ENCODE peak calls at places on chromosomes 4 and X, in four cellular contexts. U, A, O and G are unnamed samples.

GRCh38 chrX:74195605-74196004 is 108.4 kb upstream of the ZCCHC13 start:
- DNase-seq in O (no peak), U (no peak), A (no peak), G (no peak)

GRCh38 chr4:173038192-173038896 is 130.3 kb upstream of the GALNT7 start:
- DNase-seq in U (no peak), O (no peak), A (no peak), G (no peak)

GRCh38 chrX:131830400-131831184 is 192.5 kb upstream of the STK26 start:
- DNase-seq in O (peak), A (peak), U (no peak), G (peak)

GRCh38 chr4:108168213-108168671 is 490 bp downstream of the LEF1 start:
- DNase-seq in O (no peak), U (no peak), A (no peak), G (peak)

GRCh38 chrX:131812847-131813825 is 210.0 kb upstream of the STK26 start:
- DNase-seq in U (peak), O (no peak), A (peak), G (peak)

GRCh38 chr4:30744386-30744785 is 24.2 kb downstream of the PCDH7 start:
- DNase-seq in A (no peak), O (no peak), U (no peak), G (no peak)

GRCh38 chr4:137545461-137545861 is 13.2 kb upstream of the PCDH18 start:
- DNase-seq in O (no peak), U (no peak), A (no peak), G (peak)

GRCh38 chr4:105923507-105924238 is 28.4 kb downstream of the NPNT start:
- DNase-seq in U (no peak), O (no peak), A (no peak), G (no peak)

GRCh38 chr4:139587452-139587851 is 31.4 kb upstream of the SETD7 start:
- DNase-seq in U (no peak), A (no peak), O (no peak), G (no peak)

GRCh38 chrX:1323315-1323714 is 13.3 kb upstream of the IL3RA start:
- DNase-seq in A (peak), O (no peak), U (peak), G (no peak)

GRCh38 chr4:26213317-26213716 is 107.5 kb upstream of the RBPJ start:
- DNase-seq in A (no peak), O (no peak), U (no peak), G (no peak)

GRCh38 chr4:5863461-5864113 is 29.3 kb downstream of the CRMP1 start:
- DNase-seq in O (peak), U (no peak), A (no peak), G (peak)

GRCh38 chr4:176137626-176138025 is 57.8 kb downstream of the SPATA4 start:
- DNase-seq in O (no peak), A (no peak), U (no peak), G (no peak)

GRCh38 chrX:128518508-128518907 is 466.3 kb upstream of the ACTRT1 start:
- DNase-seq in U (no peak), O (no peak), A (no peak), G (peak)

GRCh38 chrX:115719171-115719570 is 158.2 kb downstream of the PLS3 start:
- DNase-seq in A (no peak), U (peak), O (no peak), G (no peak)

GRCh38 chrX:107542500-107542899 is 85.8 kb upstream of the PRPS1 start:
- DNase-seq in U (no peak), A (peak), O (no peak), G (no peak)

GRCh38 chr4:152581536-152582160 is 45.8 kb upstream of the FBXW7 start:
- DNase-seq in A (no peak), U (no peak), O (no peak), G (peak)

GRCh38 chr4:127501103-127501502 is 131.7 kb upstream of the INTU start:
- DNase-seq in U (no peak), O (peak), A (no peak), G (no peak)

GRCh38 chr4:7462509-7462971 is 27.8 kb upstream of the PSAPL1 start:
- DNase-seq in A (peak), O (no peak), U (no peak), G (no peak)

GRCh38 chrX:15334561-15334960 is 762 bp downstream of the PIGA start:
- DNase-seq in O (peak), A (no peak), U (no peak), G (peak)

GRCh38 chrX:10197597-10198210 is 40.9 kb downstream of the CLCN4 start:
- DNase-seq in O (no peak), U (no peak), A (no peak), G (peak)

GRCh38 chr4:103400405-103400804 is 202.3 kb upstream of the CENPE start:
- DNase-seq in O (no peak), A (no peak), U (no peak), G (no peak)

GRCh38 chr4:155666701-155667537 is at the start of gene GUCY1A1:
- DNase-seq in U (peak), O (peak), A (peak), G (peak)

GRCh38 chr4:44086753-44087152 is 361.9 kb downstream of the KCTD8 start:
- DNase-seq in A (no peak), U (no peak), O (no peak), G (peak)

GRCh38 chr4:45438047-45438446 is 685.8 kb downstream of the GABRG1 start:
- DNase-seq in O (no peak), U (no peak), A (no peak), G (no peak)

GRCh38 chr4:3208826-3209225 is 40.1 kb upstream of the MSANTD1 start:
- DNase-seq in U (peak), O (no peak), A (no peak), G (no peak)

GRCh38 chr4:2651998-2652397 is 104.1 kb downstream of the TNIP2 start:
- DNase-seq in A (no peak), O (no peak), U (no peak), G (no peak)

GRCh38 chrX:44082829-44083228 is 109.6 kb upstream of the NDP start:
- DNase-seq in A (no peak), U (no peak), O (no peak), G (no peak)

GRCh38 chr4:101584306-101584705 is 206.2 kb upstream of the BANK1 start:
- DNase-seq in O (no peak), A (no peak), U (no peak), G (no peak)

GRCh38 chr4:6388713-6389112 is 83.7 kb downstream of the PPP2R2C start:
- DNase-seq in A (no peak), O (no peak), U (peak), G (no peak)

GRCh38 chrX:18348047-18348446 is 6.4 kb downstream of the SCML2 start:
- DNase-seq in U (no peak), O (no peak), A (no peak), G (no peak)

GRCh38 chr4:88672987-88673386 is 24.6 kb downstream of the NAP1L5 start:
- DNase-seq in A (peak), U (no peak), O (peak), G (peak)

GRCh38 chrX:153877571-153878261 is 8.3 kb downstream of the L1CAM start:
- DNase-seq in U (no peak), A (no peak), O (no peak), G (no peak)

GRCh38 chr4:114558446-114559020 is 40.1 kb upstream of the UGT8 start:
- DNase-seq in U (no peak), A (no peak), O (no peak), G (no peak)

GRCh38 chr4:181685911-181686310 is 557.3 kb upstream of the TENM3 start:
- DNase-seq in O (peak), U (no peak), A (no peak), G (peak)

GRCh38 chr4:17613761-17614415 is 553 bp upstream of the MED28 start:
- DNase-seq in O (peak), U (no peak), A (no peak), G (peak)

GRCh38 chr4:76209876-76210275 is 3.7 kb downstream of the SCARB2 start:
- DNase-seq in U (no peak), O (no peak), A (no peak), G (no peak)
- H3K4me3 ChIP-seq in U (no peak), O (no peak), A (peak), G (no peak)

DNA sequence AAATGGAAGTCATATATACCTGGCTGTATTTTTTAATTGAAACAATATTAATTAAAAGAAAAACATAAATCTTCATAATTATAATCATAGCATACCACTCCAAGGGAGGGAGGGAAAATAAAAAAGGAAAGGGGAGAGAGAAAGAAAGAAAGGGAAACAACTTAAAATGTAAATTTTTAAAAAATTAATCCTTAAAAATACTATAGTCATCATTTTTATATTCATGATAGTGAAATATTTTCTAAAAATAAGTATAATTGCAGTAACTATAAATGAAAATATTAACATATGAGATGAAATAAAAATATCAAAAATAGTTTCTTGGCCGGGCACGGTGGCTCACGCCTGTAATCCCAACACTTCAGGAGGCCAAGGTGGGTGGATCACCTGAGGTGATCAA is 59.2 kb downstream of the DDX60L start:
- DNase-seq in O (no peak), U (no peak), A (no peak), G (no peak)
- H3K4me3 ChIP-seq in O (no peak), U (no peak), A (no peak), G (no peak)

DNA sequence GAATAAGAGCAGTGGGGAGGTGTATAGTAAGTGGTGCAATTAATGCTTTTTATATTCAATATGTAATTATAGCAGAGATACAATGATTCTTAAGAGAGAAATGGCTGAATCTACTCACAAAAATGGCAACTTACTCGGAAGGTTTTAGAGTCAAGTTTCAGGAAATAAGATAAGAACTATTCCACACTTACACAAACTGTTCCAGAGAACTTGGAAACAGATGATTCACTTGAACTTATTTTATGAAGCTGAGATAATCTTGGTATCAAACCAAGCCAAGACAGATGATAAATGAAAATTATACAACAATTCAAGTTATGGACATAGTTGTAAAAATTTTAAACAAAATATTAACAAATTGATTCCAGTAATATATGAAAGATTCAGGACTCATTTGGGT is 311.3 kb upstream of the HS3ST1 start:
- DNase-seq in U (no peak), A (no peak), O (no peak), G (peak)
- H3K4me3 ChIP-seq in U (no peak), A (no peak), O (no peak), G (no peak)

GRCh38 chr4:121071640-121072037 is 696 bp downstream of the NDNF start:
- DNase-seq in A (no peak), U (peak), O (no peak), G (no peak)
- H3K4me3 ChIP-seq in A (peak), U (peak), O (peak), G (peak)